ENCODE peak calls at places on chromosomes 7 and 10, in ten cellular contexts. One of them, this sample, is unnamed.

GRCh38 chr7:90424720-90425119 is 21.5 kb downstream of the CLDN12 start:
- DNase-seq in tibial artery: no peak
- DNase-seq in mucosa of descending colon: no peak
- DNase-seq in endodermal cell: no peak
- DNase-seq in lower lobe of right lung: no peak
- DNase-seq in HFF-Myc: no peak
- DNase-seq in astrocyte: no peak
- DNase-seq in bronchial epithelial cell: no peak
- DNase-seq in WTC11: no peak
- DNase-seq in PC-3: no peak
- DNase-seq in this sample: no peak

GRCh38 chr7:33050425-33051318 is 11.9 kb downstream of the NT5C3A start:
- DNase-seq in tibial artery: no peak
- DNase-seq in mucosa of descending colon: no peak
- DNase-seq in endodermal cell: no peak
- DNase-seq in lower lobe of right lung: no peak
- DNase-seq in HFF-Myc: peak; percentile 16
- DNase-seq in astrocyte: no peak
- DNase-seq in bronchial epithelial cell: peak; percentile 65
- DNase-seq in WTC11: no peak
- DNase-seq in PC-3: peak; percentile 66
- DNase-seq in this sample: no peak

GRCh38 chr10:35334297-35334696 is 2.0 kb upstream of the CCNY start:
- DNase-seq in tibial artery: no peak
- DNase-seq in mucosa of descending colon: no peak
- DNase-seq in endodermal cell: no peak
- DNase-seq in lower lobe of right lung: no peak
- DNase-seq in HFF-Myc: no peak
- DNase-seq in astrocyte: no peak
- DNase-seq in bronchial epithelial cell: no peak
- DNase-seq in WTC11: no peak
- DNase-seq in PC-3: peak; percentile 31
- DNase-seq in this sample: no peak

GRCh38 chr7:2260820-2261219 is 18.8 kb downstream of the NUDT1 start:
- DNase-seq in tibial artery: no peak
- DNase-seq in mucosa of descending colon: no peak
- DNase-seq in endodermal cell: no peak
- DNase-seq in lower lobe of right lung: peak; percentile 83
- DNase-seq in HFF-Myc: no peak
- DNase-seq in astrocyte: no peak
- DNase-seq in bronchial epithelial cell: peak; percentile 83
- DNase-seq in WTC11: no peak
- DNase-seq in PC-3: peak; percentile 98
- DNase-seq in this sample: no peak

GRCh38 chr10:13882112-13882711 is 295.4 kb downstream of the PRPF18 start:
- DNase-seq in tibial artery: peak; percentile 77
- DNase-seq in mucosa of descending colon: no peak
- DNase-seq in endodermal cell: peak; percentile 88
- DNase-seq in lower lobe of right lung: peak; percentile 67
- DNase-seq in HFF-Myc: peak; percentile 90
- DNase-seq in astrocyte: peak; percentile 99
- DNase-seq in bronchial epithelial cell: peak; percentile 93
- DNase-seq in WTC11: no peak
- DNase-seq in PC-3: peak; percentile 91
- DNase-seq in this sample: no peak

GRCh38 chr10:92594194-92594593 is 1.3 kb downstream of the KIF11 start:
- DNase-seq in tibial artery: no peak
- DNase-seq in mucosa of descending colon: no peak
- DNase-seq in endodermal cell: no peak
- DNase-seq in lower lobe of right lung: no peak
- DNase-seq in HFF-Myc: no peak
- DNase-seq in astrocyte: no peak
- DNase-seq in bronchial epithelial cell: no peak
- DNase-seq in WTC11: no peak
- DNase-seq in PC-3: peak; percentile 11
- DNase-seq in this sample: no peak

GRCh38 chr7:149764481-149765398 is 8.6 kb downstream of the ZNF467 start:
- DNase-seq in tibial artery: no peak
- DNase-seq in mucosa of descending colon: no peak
- DNase-seq in endodermal cell: peak; percentile 90
- DNase-seq in lower lobe of right lung: no peak
- DNase-seq in HFF-Myc: no peak
- DNase-seq in astrocyte: no peak
- DNase-seq in bronchial epithelial cell: no peak
- DNase-seq in WTC11: peak; percentile 71
- DNase-seq in PC-3: no peak
- DNase-seq in this sample: no peak

GRCh38 chr7:128755075-128755474 is 15.9 kb downstream of the CALU start:
- DNase-seq in tibial artery: no peak
- DNase-seq in mucosa of descending colon: no peak
- DNase-seq in endodermal cell: no peak
- DNase-seq in lower lobe of right lung: no peak
- DNase-seq in HFF-Myc: no peak
- DNase-seq in astrocyte: no peak
- DNase-seq in bronchial epithelial cell: no peak
- DNase-seq in WTC11: no peak
- DNase-seq in PC-3: no peak
- DNase-seq in this sample: no peak

GRCh38 chr10:92849234-92849525 is 860 bp downstream of the EXOC6 start:
- DNase-seq in tibial artery: no peak
- DNase-seq in mucosa of descending colon: no peak
- DNase-seq in endodermal cell: no peak
- DNase-seq in lower lobe of right lung: no peak
- DNase-seq in HFF-Myc: no peak
- DNase-seq in astrocyte: no peak
- DNase-seq in bronchial epithelial cell: no peak
- DNase-seq in WTC11: no peak
- DNase-seq in PC-3: no peak
- DNase-seq in this sample: no peak

GRCh38 chr7:130144632-130145171 is 60.5 kb downstream of the TMEM209 start:
- DNase-seq in tibial artery: no peak
- DNase-seq in mucosa of descending colon: no peak
- DNase-seq in endodermal cell: no peak
- DNase-seq in lower lobe of right lung: no peak
- DNase-seq in HFF-Myc: no peak
- DNase-seq in astrocyte: peak; percentile 93
- DNase-seq in bronchial epithelial cell: peak; percentile 58
- DNase-seq in WTC11: no peak
- DNase-seq in PC-3: peak; percentile 35
- DNase-seq in this sample: peak; percentile 63

GRCh38 chr10:6151087-6151977 is 51.4 kb upstream of the PFKFB3 start:
- DNase-seq in tibial artery: peak; percentile 86
- DNase-seq in mucosa of descending colon: peak; percentile 73
- DNase-seq in endodermal cell: peak; percentile 93
- DNase-seq in lower lobe of right lung: peak; percentile 78
- DNase-seq in HFF-Myc: no peak
- DNase-seq in astrocyte: peak; percentile 42
- DNase-seq in bronchial epithelial cell: peak; percentile 62
- DNase-seq in WTC11: peak; percentile 75
- DNase-seq in PC-3: no peak
- DNase-seq in this sample: no peak

GRCh38 chr10:128879441-128880175 is 587.4 kb upstream of the MGMT start:
- DNase-seq in tibial artery: peak; percentile 27
- DNase-seq in mucosa of descending colon: no peak
- DNase-seq in endodermal cell: peak; percentile 17
- DNase-seq in lower lobe of right lung: no peak
- DNase-seq in HFF-Myc: no peak
- DNase-seq in astrocyte: no peak
- DNase-seq in bronchial epithelial cell: no peak
- DNase-seq in WTC11: no peak
- DNase-seq in PC-3: no peak
- DNase-seq in this sample: peak; percentile 63

GRCh38 chr7:89002942-89003618 is 207.5 kb upstream of the TEX47 start:
- DNase-seq in tibial artery: no peak
- DNase-seq in mucosa of descending colon: no peak
- DNase-seq in endodermal cell: no peak
- DNase-seq in lower lobe of right lung: no peak
- DNase-seq in HFF-Myc: no peak
- DNase-seq in astrocyte: no peak
- DNase-seq in bronchial epithelial cell: no peak
- DNase-seq in WTC11: no peak
- DNase-seq in PC-3: no peak
- DNase-seq in this sample: no peak

GRCh38 chr7:107125475-107125874 is 43.3 kb upstream of the HBP1 start:
- DNase-seq in tibial artery: no peak
- DNase-seq in mucosa of descending colon: no peak
- DNase-seq in endodermal cell: no peak
- DNase-seq in lower lobe of right lung: no peak
- DNase-seq in HFF-Myc: no peak
- DNase-seq in astrocyte: no peak
- DNase-seq in bronchial epithelial cell: no peak
- DNase-seq in WTC11: no peak
- DNase-seq in PC-3: no peak
- DNase-seq in this sample: no peak

GRCh38 chr7:18553585-18554055 is 58.1 kb downstream of the HDAC9 start:
- DNase-seq in tibial artery: no peak
- DNase-seq in mucosa of descending colon: no peak
- DNase-seq in endodermal cell: no peak
- DNase-seq in lower lobe of right lung: no peak
- DNase-seq in HFF-Myc: no peak
- DNase-seq in astrocyte: no peak
- DNase-seq in bronchial epithelial cell: no peak
- DNase-seq in WTC11: no peak
- DNase-seq in PC-3: no peak
- DNase-seq in this sample: no peak
- TF ChIP-seq CTCF in tibial artery: no peak
- TF ChIP-seq CTCF in mucosa of descending colon: no peak
- TF ChIP-seq CTCF in endodermal cell: no peak
- TF ChIP-seq CTCF in lower lobe of right lung: no peak
- TF ChIP-seq CTCF in HFF-Myc: no peak
- TF ChIP-seq CTCF in astrocyte: no peak
- TF ChIP-seq CTCF in bronchial epithelial cell: no peak
- TF ChIP-seq CTCF in WTC11: no peak
- TF ChIP-seq CTCF in PC-3: no peak
- TF ChIP-seq CTCF in this sample: no peak

DNA sequence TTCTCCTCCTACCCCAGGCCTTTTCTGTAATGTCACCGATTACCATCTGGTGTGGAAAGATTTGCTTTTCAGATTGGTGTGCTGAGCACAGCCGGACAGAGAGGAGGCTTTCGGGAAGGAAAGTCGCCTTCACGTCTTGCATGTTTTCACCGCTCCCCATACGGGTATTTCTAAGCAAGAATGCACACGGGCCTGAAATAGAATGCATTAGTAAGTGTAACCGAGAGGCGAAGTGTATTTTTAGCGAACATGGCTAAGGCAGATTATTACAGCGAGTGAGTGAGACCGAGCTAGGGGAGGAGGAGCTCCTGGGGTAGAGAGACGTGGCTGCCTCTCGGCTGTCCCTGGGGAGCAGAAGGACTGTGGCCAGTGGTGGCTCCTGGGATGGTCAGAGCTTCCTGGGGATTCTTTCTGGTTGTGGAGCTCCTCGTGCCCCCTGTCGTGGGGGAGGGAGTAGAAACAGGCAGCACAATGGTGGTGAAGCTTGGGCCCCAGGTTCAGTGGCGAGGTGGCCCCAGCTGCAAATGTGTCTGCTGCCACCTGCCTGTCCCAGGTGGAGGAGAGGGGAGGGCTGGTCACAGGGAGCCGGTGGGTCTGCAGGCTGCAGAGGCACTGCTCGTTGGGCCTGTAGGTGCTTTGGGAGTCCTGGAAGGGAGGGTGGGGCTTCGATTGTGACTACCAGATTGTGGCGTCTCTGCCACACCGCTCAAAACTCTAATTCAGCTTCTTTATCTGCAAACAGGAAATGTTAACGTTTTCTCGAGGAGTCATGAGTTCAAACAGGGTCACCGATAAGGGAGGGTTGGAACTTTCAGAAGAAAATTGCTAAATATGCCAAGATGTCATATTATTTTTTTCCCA is 135.8 kb downstream of the CAMK1D start:
- DNase-seq in tibial artery: peak; percentile 83
- DNase-seq in mucosa of descending colon: no peak
- DNase-seq in endodermal cell: peak; percentile 86
- DNase-seq in lower lobe of right lung: no peak
- DNase-seq in HFF-Myc: no peak
- DNase-seq in astrocyte: no peak
- DNase-seq in bronchial epithelial cell: no peak
- DNase-seq in WTC11: peak; percentile 43
- DNase-seq in PC-3: no peak
- DNase-seq in this sample: no peak
- TF ChIP-seq CTCF in tibial artery: no peak
- TF ChIP-seq CTCF in mucosa of descending colon: no peak
- TF ChIP-seq CTCF in endodermal cell: peak; percentile 67
- TF ChIP-seq CTCF in lower lobe of right lung: no peak
- TF ChIP-seq CTCF in HFF-Myc: no peak
- TF ChIP-seq CTCF in astrocyte: no peak
- TF ChIP-seq CTCF in bronchial epithelial cell: peak; percentile 4
- TF ChIP-seq CTCF in WTC11: no peak
- TF ChIP-seq CTCF in PC-3: no peak
- TF ChIP-seq CTCF in this sample: no peak

GRCh38 chr7:151721236-151721635 is 155.7 kb downstream of the PRKAG2 start:
- DNase-seq in tibial artery: no peak
- DNase-seq in mucosa of descending colon: no peak
- DNase-seq in endodermal cell: no peak
- DNase-seq in lower lobe of right lung: no peak
- DNase-seq in HFF-Myc: no peak
- DNase-seq in astrocyte: no peak
- DNase-seq in bronchial epithelial cell: no peak
- DNase-seq in WTC11: no peak
- DNase-seq in PC-3: no peak
- DNase-seq in this sample: no peak
- TF ChIP-seq CTCF in tibial artery: no peak
- TF ChIP-seq CTCF in mucosa of descending colon: no peak
- TF ChIP-seq CTCF in endodermal cell: no peak
- TF ChIP-seq CTCF in lower lobe of right lung: no peak
- TF ChIP-seq CTCF in HFF-Myc: no peak
- TF ChIP-seq CTCF in astrocyte: no peak
- TF ChIP-seq CTCF in bronchial epithelial cell: no peak
- TF ChIP-seq CTCF in WTC11: no peak
- TF ChIP-seq CTCF in PC-3: no peak
- TF ChIP-seq CTCF in this sample: no peak

GRCh38 chr7:17706734-17707133 is 233.6 kb downstream of the SNX13 start:
- DNase-seq in tibial artery: no peak
- DNase-seq in mucosa of descending colon: no peak
- DNase-seq in endodermal cell: peak; percentile 85
- DNase-seq in lower lobe of right lung: no peak
- DNase-seq in HFF-Myc: peak; percentile 21
- DNase-seq in astrocyte: peak; percentile 45
- DNase-seq in bronchial epithelial cell: peak; percentile 73
- DNase-seq in WTC11: peak; percentile 60
- DNase-seq in PC-3: peak; percentile 77
- DNase-seq in this sample: no peak
- TF ChIP-seq CTCF in tibial artery: peak; percentile 47
- TF ChIP-seq CTCF in mucosa of descending colon: no peak
- TF ChIP-seq CTCF in endodermal cell: peak; percentile 89
- TF ChIP-seq CTCF in lower lobe of right lung: peak; percentile 51
- TF ChIP-seq CTCF in HFF-Myc: peak; percentile 59
- TF ChIP-seq CTCF in astrocyte: peak; percentile 78
- TF ChIP-seq CTCF in bronchial epithelial cell: peak; percentile 74
- TF ChIP-seq CTCF in WTC11: peak; percentile 46
- TF ChIP-seq CTCF in PC-3: peak; percentile 86
- TF ChIP-seq CTCF in this sample: peak; percentile 85

DNA sequence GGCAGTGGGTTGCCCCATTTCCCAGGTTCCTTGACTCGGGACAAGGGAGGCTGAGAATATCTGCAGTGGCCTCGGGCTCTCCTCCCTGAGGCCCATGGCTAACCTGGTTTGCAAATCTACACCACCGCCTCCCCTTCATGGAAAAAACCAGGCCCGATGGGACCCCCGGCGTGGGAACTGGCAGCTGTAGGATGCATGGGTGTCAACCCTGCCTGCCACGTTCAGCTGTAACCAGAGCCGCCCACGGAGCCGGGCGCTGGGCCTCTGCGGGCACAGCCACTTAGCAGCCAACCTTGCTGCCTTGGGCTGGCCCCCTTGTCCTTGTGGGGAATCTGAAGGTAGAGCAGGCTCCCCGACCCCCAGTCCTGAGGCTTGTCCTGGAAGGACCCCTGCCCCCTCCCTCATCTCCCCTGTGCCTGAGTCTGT is 1.6 kb downstream of the PWWP2B start:
- DNase-seq in tibial artery: no peak
- DNase-seq in mucosa of descending colon: peak; percentile 70
- DNase-seq in endodermal cell: no peak
- DNase-seq in lower lobe of right lung: peak; percentile 54
- DNase-seq in HFF-Myc: no peak
- DNase-seq in astrocyte: no peak
- DNase-seq in bronchial epithelial cell: no peak
- DNase-seq in WTC11: no peak
- DNase-seq in PC-3: no peak
- DNase-seq in this sample: no peak
- TF ChIP-seq CTCF in tibial artery: no peak
- TF ChIP-seq CTCF in mucosa of descending colon: no peak
- TF ChIP-seq CTCF in endodermal cell: no peak
- TF ChIP-seq CTCF in lower lobe of right lung: no peak
- TF ChIP-seq CTCF in HFF-Myc: no peak
- TF ChIP-seq CTCF in astrocyte: no peak
- TF ChIP-seq CTCF in bronchial epithelial cell: no peak
- TF ChIP-seq CTCF in WTC11: no peak
- TF ChIP-seq CTCF in PC-3: no peak
- TF ChIP-seq CTCF in this sample: no peak